ENCODE peak calls at places on chromosomes 7 and 10, in four cellular contexts. U, I, R and N are unnamed samples.

GRCh38 chr7:64498270-64498669 is 64.6 kb downstream of the ZNF680 start:
- DNase-seq in U (no peak), I (no peak), R (no peak), N (no peak)

GRCh38 chr10:34781709-34782108 is 33.4 kb downstream of the PARD3 start:
- DNase-seq in U (no peak), I (no peak), R (no peak), N (no peak)

GRCh38 chr7:107051376-107051775 is 6.9 kb downstream of the PRKAR2B start:
- DNase-seq in U (no peak), I (no peak), R (no peak), N (no peak)

GRCh38 chr7:70935311-70935710 is 196.6 kb upstream of the GALNT17 start:
- DNase-seq in U (no peak), I (no peak), R (no peak), N (no peak)

GRCh38 chr7:82624337-82624736 is 180.8 kb upstream of the CACNA2D1 start:
- DNase-seq in U (peak), I (no peak), R (no peak), N (no peak)

GRCh38 chr10:23081156-23081833 is 14.1 kb upstream of the MSRB2 start:
- DNase-seq in U (no peak), I (no peak), R (no peak), N (no peak)

GRCh38 chr7:116113310-116113709 is 82.7 kb upstream of the TFEC start:
- DNase-seq in U (no peak), I (no peak), R (no peak), N (no peak)

GRCh38 chr7:23594879-23595604 is 2.1 kb upstream of the CCDC126 start:
- DNase-seq in U (no peak), I (no peak), R (peak), N (no peak)

GRCh38 chr7:1939434-1940401 is 269.6 kb downstream of the ELFN1 start:
- DNase-seq in U (no peak), I (no peak), R (no peak), N (peak)

GRCh38 chr10:119521443-119522204 is 20.9 kb downstream of the RGS10 start:
- DNase-seq in U (peak), I (no peak), R (no peak), N (no peak)

GRCh38 chr10:58701398-58702135 is 188.9 kb downstream of the BICC1 start:
- DNase-seq in U (peak), I (no peak), R (no peak), N (no peak)

GRCh38 chr10:11401314-11402222 is 209.9 kb downstream of the USP6NL start:
- DNase-seq in U (no peak), I (no peak), R (no peak), N (no peak)

GRCh38 chr10:106557053-106557452 is 607.5 kb downstream of the SORCS1 start:
- DNase-seq in U (no peak), I (no peak), R (no peak), N (no peak)

GRCh38 chr10:26621889-26622681 is 75.4 kb upstream of the PDSS1 start:
- DNase-seq in U (no peak), I (peak), R (peak), N (peak)

GRCh38 chr7:3559178-3559765 is 258.2 kb downstream of the SDK1 start:
- DNase-seq in U (no peak), I (no peak), R (peak), N (no peak)

GRCh38 chr7:151461096-151461941 is 21.4 kb upstream of the CRYGN start:
- DNase-seq in U (no peak), I (no peak), R (no peak), N (no peak)

GRCh38 chr10:26725837-26726727 is 28.6 kb downstream of the PDSS1 start:
- DNase-seq in U (peak), I (peak), R (peak), N (peak)

GRCh38 chr7:7653568-7654187 is 13.1 kb downstream of the UMAD1 start:
- DNase-seq in U (no peak), I (no peak), R (peak), N (no peak)

GRCh38 chr7:143003393-143004051 is 23.4 kb downstream of the OR9A2 start:
- DNase-seq in U (no peak), I (no peak), R (peak), N (no peak)

GRCh38 chr7:148773344-148773743 is 74.6 kb downstream of the CUL1 start:
- DNase-seq in U (no peak), I (no peak), R (no peak), N (no peak)

GRCh38 chr7:42858570-42858969 is 53.3 kb downstream of the C7orf25 start:
- DNase-seq in U (peak), I (no peak), R (no peak), N (no peak)

GRCh38 chr10:92913973-92914372 is 65.7 kb downstream of the EXOC6 start:
- DNase-seq in U (no peak), I (no peak), R (no peak), N (no peak)

GRCh38 chr10:99612167-99612831 is 7.9 kb downstream of the SLC25A28 start:
- DNase-seq in U (peak), I (no peak), R (peak), N (peak)

GRCh38 chr10:100996678-100997363 is 2.8 kb upstream of the LZTS2 start:
- DNase-seq in U (no peak), I (peak), R (peak), N (no peak)

GRCh38 chr7:148930335-148930734 is 46.2 kb upstream of the EZH2 start:
- DNase-seq in U (no peak), I (no peak), R (no peak), N (no peak)

GRCh38 chr10:13949844-13950542 is 363.2 kb downstream of the PRPF18 start:
- DNase-seq in U (no peak), I (no peak), R (no peak), N (no peak)

GRCh38 chr10:78179886-78180285 is 146.2 kb downstream of the RPS24 start:
- DNase-seq in U (no peak), I (no peak), R (no peak), N (no peak)

GRCh38 chr10:42519761-42520460 is 118.5 kb downstream of the ZNF33B start:
- DNase-seq in U (no peak), I (no peak), R (no peak), N (no peak)

GRCh38 chr7:44305564-44306507 is 19.6 kb downstream of the CAMK2B start:
- DNase-seq in U (no peak), I (peak), R (no peak), N (no peak)

GRCh38 chr7:117019786-117020604 is 66.7 kb downstream of the ST7 start:
- DNase-seq in U (peak), I (peak), R (no peak), N (no peak)

GRCh38 chr10:87101996-87102395 is 7.0 kb downstream of the SHLD2 start:
- DNase-seq in U (no peak), I (no peak), R (no peak), N (no peak)

GRCh38 chr7:28731092-28731491 is 227.0 kb downstream of the TRIL start:
- DNase-seq in U (no peak), I (no peak), R (no peak), N (no peak)

GRCh38 chr7:13276977-13277376 is 589.5 kb downstream of the ARL4A start:
- DNase-seq in U (no peak), I (no peak), R (no peak), N (no peak)
- TF ChIP-seq CTCF in U (peak), I (peak), R (peak), N (peak)

DNA sequence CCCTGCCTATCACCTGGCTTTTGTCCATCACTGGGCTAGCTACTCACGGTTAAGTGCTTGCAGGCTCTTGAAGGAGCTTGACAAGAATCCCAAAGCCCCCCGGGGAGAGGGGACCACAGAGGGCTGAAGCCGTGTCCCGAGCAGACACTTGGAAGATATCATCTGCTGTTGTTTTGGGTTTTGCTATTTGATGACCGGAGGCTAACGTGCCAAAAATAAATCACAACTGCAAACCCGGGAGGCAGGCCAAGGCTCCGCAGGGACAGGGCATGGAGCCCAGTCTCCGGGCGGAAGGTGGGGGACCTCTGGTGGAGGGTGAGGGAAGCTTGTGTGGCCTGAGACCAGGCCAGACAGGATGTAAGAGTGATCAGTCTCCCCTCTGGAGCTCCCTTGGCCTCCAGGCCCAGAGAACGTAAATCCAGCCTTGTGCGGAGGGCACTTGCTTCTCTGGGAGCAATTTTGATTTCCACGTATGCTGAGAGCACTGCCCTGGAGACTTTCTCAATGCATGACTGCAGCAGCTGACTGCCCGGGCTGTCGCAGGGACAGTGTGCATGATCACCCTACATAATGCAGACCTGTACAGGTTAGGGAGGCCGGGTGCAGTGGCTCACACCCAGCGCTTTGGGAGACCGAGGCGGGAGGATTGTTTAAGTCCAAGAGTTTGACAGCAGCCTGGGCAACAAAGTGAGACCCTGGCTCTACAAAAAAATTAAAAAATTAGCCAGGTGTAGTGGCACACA is at the start of gene PHKG1:
- DNase-seq in U (peak), I (peak), R (peak), N (no peak)
- TF ChIP-seq CTCF in U (peak), I (peak), R (peak), N (no peak)

DNA sequence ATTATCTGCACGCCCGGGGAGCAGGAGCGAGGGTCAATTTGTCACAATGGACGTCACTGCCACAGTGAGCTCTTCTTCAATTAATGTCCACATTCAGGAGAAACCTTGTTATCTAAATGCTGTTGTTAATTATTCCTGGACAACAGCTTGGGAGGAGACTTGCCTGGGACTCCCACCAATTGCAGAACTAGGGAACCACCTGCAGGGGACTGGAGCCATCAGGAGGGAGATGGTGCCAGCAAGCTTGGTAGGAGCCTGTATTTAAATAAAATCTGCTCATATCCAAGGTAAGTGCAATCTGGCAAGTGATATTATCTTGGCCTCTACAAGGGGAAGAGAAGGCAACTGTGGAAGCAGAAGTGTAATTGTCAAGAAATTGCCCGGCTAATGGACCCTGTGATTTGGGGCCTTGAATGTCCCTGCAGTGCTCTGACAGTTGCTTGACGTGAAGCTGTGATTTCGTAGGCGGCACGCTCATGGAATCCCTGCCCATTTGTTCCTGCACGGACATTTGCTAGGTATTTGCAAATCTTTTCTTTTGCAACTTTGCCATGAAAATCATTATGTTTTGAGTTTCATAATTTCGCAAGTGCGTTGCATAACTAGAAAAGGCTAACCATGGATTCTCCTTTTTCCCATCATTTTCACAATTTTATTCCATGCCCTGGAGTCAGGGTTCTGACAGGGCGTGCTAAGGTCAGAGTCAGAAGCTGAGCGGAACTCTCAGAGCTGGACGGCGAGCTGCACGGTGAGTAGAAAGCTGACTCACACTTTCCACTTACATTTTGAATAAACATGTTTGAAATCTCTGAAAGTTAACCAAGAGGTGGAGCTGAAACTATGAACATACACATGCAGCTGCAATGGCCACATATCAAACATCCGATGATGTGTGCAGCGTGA is 84.8 kb upstream of the TCERG1L start:
- DNase-seq in U (no peak), I (no peak), R (no peak), N (peak)
- TF ChIP-seq CTCF in U (no peak), I (no peak), R (no peak), N (no peak)

GRCh38 chr7:95843286-95843685 is 70.9 kb downstream of the DYNC1I1 start:
- DNase-seq in U (no peak), I (no peak), R (no peak), N (no peak)
- TF ChIP-seq CTCF in U (no peak), I (no peak), R (no peak), N (no peak)

DNA sequence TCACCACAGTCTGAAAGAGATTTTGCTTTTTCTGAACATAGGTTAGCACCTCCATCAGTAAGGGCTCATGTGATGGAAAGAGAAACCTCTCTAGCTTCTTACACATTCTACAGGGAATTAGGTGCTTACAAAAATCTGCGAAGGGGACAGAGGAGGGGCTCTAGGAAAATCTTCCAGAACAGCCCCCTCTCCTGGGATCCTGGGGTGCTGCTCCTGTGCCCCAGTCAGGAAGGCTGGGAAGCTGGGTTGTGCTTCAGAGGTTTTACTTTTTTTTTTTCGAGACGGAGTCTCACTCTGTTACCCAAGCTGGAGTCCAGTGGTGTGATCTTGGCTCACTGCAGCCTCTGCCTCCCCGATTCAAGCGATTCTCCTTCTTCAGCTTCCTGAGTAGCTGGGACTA is 7.5 kb upstream of the FAM171A1 start:
- DNase-seq in U (no peak), I (no peak), R (no peak), N (no peak)
- TF ChIP-seq CTCF in U (no peak), I (no peak), R (no peak), N (no peak)